ENCODE peak calls at places on chromosomes 4 and X, in ten cellular contexts. B, U, D, E, H, V, T, X, M and P are unnamed samples.

GRCh38 chrX:65609237-65609636 is 58.2 kb upstream of the MSN start:
- DNase-seq in H (no peak), V (no peak), E (no peak), T (no peak), M (no peak), U (no peak), D (no peak), X (no peak), B (no peak), P (no peak)

GRCh38 chr4:154622598-154622997 is 10.1 kb upstream of the FGG start:
- DNase-seq in V (no peak), T (peak), U (peak), X (peak), M (peak), D (peak), H (no peak), E (peak), B (peak), P (peak)

GRCh38 chrX:47802589-47802988 is 34.1 kb upstream of the ZNF81 start:
- DNase-seq in M (no peak), B (peak), T (no peak), D (peak), E (peak), U (no peak), X (peak), V (no peak), H (no peak), P (no peak)

GRCh38 chr4:165813606-165814005 is 59.4 kb upstream of the TLL1 start:
- DNase-seq in B (no peak), D (no peak), V (no peak), T (no peak), H (no peak), U (no peak), M (no peak), E (no peak), X (peak), P (no peak)

GRCh38 chrX:41903544-41903943 is 19.8 kb downstream of the CASK start:
- DNase-seq in E (no peak), X (no peak), M (no peak), D (no peak), V (no peak), T (no peak), H (no peak), B (no peak), U (no peak), P (no peak)

GRCh38 chr4:95377511-95377910 is 171.3 kb downstream of the UNC5C start:
- DNase-seq in X (no peak), E (no peak), H (peak), M (no peak), U (no peak), V (no peak), B (no peak), D (no peak), T (no peak), P (peak)

GRCh38 chr4:146029939-146030710 is 91.5 kb upstream of the ZNF827 start:
- DNase-seq in E (peak), U (no peak), X (no peak), M (no peak), V (no peak), T (peak), B (no peak), D (no peak), H (peak), P (peak)

GRCh38 chr4:180542445-180543100 is 1700.6 kb upstream of the TENM3 start:
- DNase-seq in B (no peak), M (peak), T (no peak), E (peak), H (no peak), U (no peak), X (peak), V (no peak), D (peak), P (peak)

GRCh38 chr4:76374744-76375143 is 46.2 kb downstream of the CCDC158 start:
- DNase-seq in E (no peak), M (no peak), X (no peak), V (no peak), U (no peak), B (peak), D (no peak), T (no peak), H (no peak), P (no peak)

GRCh38 chrX:37350034-37350365 is 836 bp downstream of the PRRG1 start:
- DNase-seq in E (peak), H (no peak), B (no peak), D (peak), U (peak), T (no peak), X (peak), M (peak), V (no peak), P (no peak)

GRCh38 chrX:20267924-20268701 is 1.4 kb upstream of the RPS6KA3 start:
- DNase-seq in B (no peak), E (peak), U (no peak), X (peak), M (no peak), T (peak), D (no peak), V (peak), H (peak), P (peak)

GRCh38 chr4:140996757-140997156 is 136.5 kb downstream of the RNF150 start:
- DNase-seq in D (peak), X (peak), T (no peak), E (peak), M (peak), B (no peak), V (no peak), U (no peak), H (no peak), P (peak)

GRCh38 chr4:7043521-7044414 is 596 bp downstream of the TADA2B start:
- DNase-seq in V (peak), E (peak), D (peak), T (peak), X (peak), U (no peak), B (peak), M (no peak), H (peak), P (peak)

GRCh38 chr4:43132010-43132582 is 239.6 kb downstream of the GRXCR1 start:
- DNase-seq in X (peak), H (peak), B (peak), V (no peak), D (peak), U (peak), E (peak), M (peak), T (peak), P (peak)

GRCh38 chr4:186351672-186352194 is 85.7 kb downstream of the F11 start:
- DNase-seq in M (no peak), B (peak), X (no peak), U (no peak), T (no peak), H (no peak), E (no peak), D (no peak), V (no peak), P (no peak)

GRCh38 chrX:152817082-152817744 is 13.3 kb downstream of the CETN2 start:
- DNase-seq in U (peak), H (peak), X (peak), V (no peak), M (no peak), D (peak), E (peak), B (no peak), T (peak), P (peak)

GRCh38 chr4:183173580-183174526 is 74.8 kb downstream of the WWC2 start:
- DNase-seq in E (no peak), X (peak), D (peak), H (no peak), V (no peak), M (no peak), U (no peak), T (peak), B (no peak), P (no peak)

GRCh38 chrX:111348363-111348927 is 63.5 kb downstream of the DCX start:
- DNase-seq in T (no peak), B (no peak), E (no peak), H (peak), D (no peak), U (no peak), X (no peak), M (no peak), V (no peak), P (no peak)

GRCh38 chr4:1857931-1858330 is 2.0 kb upstream of the LETM1 start:
- DNase-seq in T (no peak), D (no peak), B (no peak), X (no peak), H (no peak), M (no peak), U (no peak), E (no peak), V (no peak), P (no peak)

GRCh38 chr4:56698329-56698728 is 17.2 kb upstream of the HOPX start:
- DNase-seq in U (peak), T (no peak), M (no peak), D (peak), H (no peak), E (peak), V (no peak), X (peak), B (no peak), P (no peak)

GRCh38 chrX:38061335-38061734 is 55.0 kb downstream of the SYTL5 start:
- DNase-seq in D (peak), B (no peak), X (peak), T (peak), H (no peak), V (no peak), U (peak), E (peak), M (peak), P (no peak)

GRCh38 chr4:80235451-80235850 is 31.0 kb upstream of the FGF5 start:
- DNase-seq in E (peak), X (peak), V (no peak), B (no peak), H (no peak), D (peak), M (no peak), T (no peak), U (no peak), P (no peak)

GRCh38 chr4:24212642-24213041 is 322.8 kb upstream of the PPARGC1A start:
- DNase-seq in T (peak), B (no peak), D (no peak), E (no peak), V (no peak), M (no peak), U (no peak), X (no peak), H (no peak), P (no peak)

GRCh38 chrX:15299945-15300851 is 15.2 kb downstream of the ASB11 start:
- DNase-seq in T (peak), E (peak), D (peak), M (peak), V (no peak), U (peak), H (no peak), X (peak), B (no peak), P (peak)

GRCh38 chr4:168900080-168900479 is 110.0 kb downstream of the CBR4 start:
- DNase-seq in B (no peak), H (no peak), E (peak), T (no peak), U (no peak), D (no peak), M (no peak), X (no peak), V (no peak), P (no peak)

GRCh38 chrX:153597351-153597750 is 1.6 kb downstream of the CCNQ start:
- DNase-seq in V (no peak), B (no peak), H (no peak), E (no peak), M (no peak), X (no peak), T (no peak), D (no peak), U (no peak), P (no peak)

GRCh38 chrX:72663737-72664136 is 50.4 kb downstream of the PHKA1 start:
- DNase-seq in V (no peak), B (no peak), D (no peak), E (no peak), M (no peak), T (no peak), X (no peak), U (no peak), H (no peak), P (no peak)

GRCh38 chrX:13899607-13900006 is 82.7 kb upstream of the GPM6B start:
- DNase-seq in X (peak), B (no peak), D (peak), E (peak), V (no peak), U (no peak), T (no peak), H (no peak), M (peak), P (no peak)

GRCh38 chrX:123525131-123525725 is 207.6 kb downstream of the THOC2 start:
- DNase-seq in M (no peak), U (no peak), T (no peak), D (no peak), X (peak), E (no peak), B (no peak), V (no peak), H (no peak), P (no peak)

GRCh38 chrX:48461830-48462229 is 8.2 kb downstream of the SLC38A5 start:
- DNase-seq in H (no peak), D (peak), X (no peak), M (no peak), V (no peak), T (no peak), B (no peak), E (no peak), U (no peak), P (no peak)

GRCh38 chr4:7228734-7229133 is 36.4 kb downstream of the SORCS2 start:
- DNase-seq in X (no peak), M (no peak), B (no peak), U (no peak), E (no peak), V (no peak), H (no peak), D (no peak), T (no peak), P (no peak)

GRCh38 chr4:102263024-102263787 is 82.1 kb downstream of the SLC39A8 start:
- DNase-seq in U (peak), D (peak), H (no peak), X (peak), M (peak), B (peak), V (no peak), E (peak), T (peak), P (peak)

GRCh38 chr4:85905761-85906160 is 430.8 kb downstream of the ARHGAP24 start:
- DNase-seq in M (no peak), U (no peak), V (no peak), H (no peak), E (no peak), X (no peak), D (no peak), B (no peak), T (no peak), P (peak)

GRCh38 chr4:155271557-155271956 is 63.1 kb downstream of the NPY2R start:
- DNase-seq in X (no peak), B (no peak), D (no peak), H (no peak), M (no peak), V (no peak), U (no peak), E (peak), T (peak), P (no peak)

GRCh38 chrX:140764401-140764919 is 54.9 kb downstream of the LINC00632 start:
- DNase-seq in B (no peak), X (peak), T (peak), V (peak), D (peak), M (no peak), E (peak), H (peak), U (no peak), P (peak)

GRCh38 chr4:100547541-100548208 is 29.9 kb upstream of the EMCN start:
- DNase-seq in E (no peak), U (no peak), X (no peak), V (no peak), D (no peak), B (no peak), H (no peak), T (peak), M (no peak), P (no peak)